ENCODE peak calls at places on chromosomes 1 and 21, in six cellular contexts. One of them, this sample, is unnamed.

GRCh38 chr1:43935711-43936427 is 2.3 kb downstream of the ARTN start:
- DNase-seq in testis: no peak
- DNase-seq in cardiac fibroblast: no peak
- DNase-seq in IMR-90: no peak
- DNase-seq in breast epithelium: peak
- DNase-seq in Calu3: no peak
- DNase-seq in this sample: no peak

GRCh38 chr1:110945626-110946025 is 18.1 kb downstream of the LRIF1 start:
- DNase-seq in breast epithelium: no peak
- DNase-seq in cardiac fibroblast: peak
- DNase-seq in IMR-90: no peak
- DNase-seq in testis: no peak
- DNase-seq in Calu3: no peak
- DNase-seq in this sample: no peak

GRCh38 chr21:17003763-17004373 is 509.0 kb upstream of the CXADR start:
- DNase-seq in breast epithelium: no peak
- DNase-seq in IMR-90: peak
- DNase-seq in Calu3: no peak
- DNase-seq in testis: no peak
- DNase-seq in cardiac fibroblast: peak
- DNase-seq in this sample: no peak

GRCh38 chr1:159869173-159869572 is 6.7 kb upstream of the VSIG8 start:
- DNase-seq in breast epithelium: no peak
- DNase-seq in testis: no peak
- DNase-seq in cardiac fibroblast: peak
- DNase-seq in Calu3: no peak
- DNase-seq in IMR-90: peak
- DNase-seq in this sample: no peak

GRCh38 chr1:201672685-201673084 is 133.8 kb downstream of the NAV1 start:
- DNase-seq in testis: no peak
- DNase-seq in Calu3: no peak
- DNase-seq in breast epithelium: no peak
- DNase-seq in IMR-90: no peak
- DNase-seq in cardiac fibroblast: no peak
- DNase-seq in this sample: no peak

GRCh38 chr21:39125752-39126485 is 57.3 kb downstream of the PSMG1 start:
- DNase-seq in Calu3: peak
- DNase-seq in cardiac fibroblast: peak
- DNase-seq in IMR-90: peak
- DNase-seq in testis: peak
- DNase-seq in breast epithelium: no peak
- DNase-seq in this sample: no peak

GRCh38 chr1:10530281-10530740 is 55.6 kb downstream of the PEX14 start:
- DNase-seq in IMR-90: peak
- DNase-seq in Calu3: no peak
- DNase-seq in breast epithelium: no peak
- DNase-seq in testis: peak
- DNase-seq in cardiac fibroblast: no peak
- DNase-seq in this sample: peak

GRCh38 chr1:182087304-182087703 is 25.8 kb upstream of the ZNF648 start:
- DNase-seq in cardiac fibroblast: no peak
- DNase-seq in breast epithelium: no peak
- DNase-seq in testis: no peak
- DNase-seq in Calu3: no peak
- DNase-seq in IMR-90: no peak
- DNase-seq in this sample: no peak

GRCh38 chr1:101338714-101339430 is 102.1 kb downstream of the S1PR1 start:
- DNase-seq in IMR-90: no peak
- DNase-seq in breast epithelium: no peak
- DNase-seq in testis: no peak
- DNase-seq in cardiac fibroblast: peak
- DNase-seq in Calu3: no peak
- DNase-seq in this sample: no peak

GRCh38 chr1:218366322-218367052 is 21.4 kb downstream of the TGFB2 start:
- DNase-seq in breast epithelium: no peak
- DNase-seq in IMR-90: peak
- DNase-seq in testis: no peak
- DNase-seq in cardiac fibroblast: peak
- DNase-seq in Calu3: no peak
- DNase-seq in this sample: no peak

GRCh38 chr1:121483961-121484424 is 299.2 kb downstream of the SRGAP2C start:
- DNase-seq in IMR-90: peak
- DNase-seq in cardiac fibroblast: peak
- DNase-seq in testis: no peak
- DNase-seq in Calu3: no peak
- DNase-seq in breast epithelium: no peak
- DNase-seq in this sample: no peak

GRCh38 chr1:185208626-185209170 is 51.7 kb downstream of the SWT1 start:
- DNase-seq in testis: no peak
- DNase-seq in breast epithelium: no peak
- DNase-seq in Calu3: no peak
- DNase-seq in cardiac fibroblast: peak
- DNase-seq in IMR-90: peak
- DNase-seq in this sample: no peak

GRCh38 chr1:211581521-211581920 is 2.6 kb upstream of the SLC30A1 start:
- DNase-seq in testis: no peak
- DNase-seq in Calu3: no peak
- DNase-seq in breast epithelium: no peak
- DNase-seq in cardiac fibroblast: peak
- DNase-seq in IMR-90: peak
- DNase-seq in this sample: no peak

GRCh38 chr1:196407358-196408041 is 200.7 kb downstream of the KCNT2 start:
- DNase-seq in cardiac fibroblast: peak
- DNase-seq in IMR-90: peak
- DNase-seq in breast epithelium: no peak
- DNase-seq in testis: no peak
- DNase-seq in Calu3: no peak
- DNase-seq in this sample: no peak

GRCh38 chr21:25080706-25081495 is 526.4 kb downstream of the MRPL39 start:
- DNase-seq in breast epithelium: no peak
- DNase-seq in testis: no peak
- DNase-seq in cardiac fibroblast: no peak
- DNase-seq in IMR-90: peak
- DNase-seq in Calu3: no peak
- DNase-seq in this sample: no peak

GRCh38 chr1:40312238-40313205 is 4.6 kb downstream of the COL9A2 start:
- DNase-seq in breast epithelium: no peak
- DNase-seq in Calu3: peak
- DNase-seq in cardiac fibroblast: peak
- DNase-seq in testis: no peak
- DNase-seq in IMR-90: no peak
- DNase-seq in this sample: no peak

GRCh38 chr1:169044296-169044695 is 62.2 kb upstream of the ATP1B1 start:
- DNase-seq in Calu3: no peak
- DNase-seq in testis: no peak
- DNase-seq in breast epithelium: no peak
- DNase-seq in cardiac fibroblast: no peak
- DNase-seq in IMR-90: no peak
- DNase-seq in this sample: no peak
- TF ChIP-seq CTCF in Calu3: no peak
- TF ChIP-seq CTCF in testis: no peak
- TF ChIP-seq CTCF in breast epithelium: no peak
- TF ChIP-seq CTCF in cardiac fibroblast: no peak
- TF ChIP-seq CTCF in IMR-90: no peak
- TF ChIP-seq CTCF in this sample: no peak

GRCh38 chr1:118716775-118717174 is 271.4 kb downstream of the TBX15 start:
- DNase-seq in Calu3: no peak
- DNase-seq in breast epithelium: no peak
- DNase-seq in IMR-90: no peak
- DNase-seq in testis: peak
- DNase-seq in cardiac fibroblast: peak
- DNase-seq in this sample: no peak
- TF ChIP-seq CTCF in Calu3: no peak
- TF ChIP-seq CTCF in breast epithelium: no peak
- TF ChIP-seq CTCF in IMR-90: peak
- TF ChIP-seq CTCF in testis: no peak
- TF ChIP-seq CTCF in cardiac fibroblast: no peak
- TF ChIP-seq CTCF in this sample: no peak

GRCh38 chr1:225476538-225476988 is 48.7 kb upstream of the LBR start:
- DNase-seq in IMR-90: peak
- DNase-seq in Calu3: no peak
- DNase-seq in testis: no peak
- DNase-seq in cardiac fibroblast: no peak
- DNase-seq in breast epithelium: no peak
- DNase-seq in this sample: no peak
- TF ChIP-seq CTCF in IMR-90: no peak
- TF ChIP-seq CTCF in Calu3: no peak
- TF ChIP-seq CTCF in testis: no peak
- TF ChIP-seq CTCF in cardiac fibroblast: no peak
- TF ChIP-seq CTCF in breast epithelium: no peak
- TF ChIP-seq CTCF in this sample: no peak

GRCh38 chr1:34292472-34292871 is 115.8 kb downstream of the C1orf94 start:
- DNase-seq in IMR-90: no peak
- DNase-seq in testis: peak
- DNase-seq in breast epithelium: no peak
- DNase-seq in cardiac fibroblast: no peak
- DNase-seq in Calu3: no peak
- DNase-seq in this sample: no peak
- TF ChIP-seq CTCF in IMR-90: no peak
- TF ChIP-seq CTCF in testis: no peak
- TF ChIP-seq CTCF in breast epithelium: no peak
- TF ChIP-seq CTCF in cardiac fibroblast: no peak
- TF ChIP-seq CTCF in Calu3: no peak
- TF ChIP-seq CTCF in this sample: no peak

GRCh38 chr1:227947678-227948492 is at the start of gene WNT9A:
- DNase-seq in testis: peak
- DNase-seq in Calu3: peak
- DNase-seq in cardiac fibroblast: peak
- DNase-seq in breast epithelium: peak
- DNase-seq in IMR-90: peak
- DNase-seq in this sample: peak

GRCh38 chr1:227944931-227945890 is 2.5 kb downstream of the WNT9A start:
- DNase-seq in breast epithelium: peak
- DNase-seq in testis: peak
- DNase-seq in IMR-90: no peak
- DNase-seq in Calu3: no peak
- DNase-seq in cardiac fibroblast: no peak
- DNase-seq in this sample: peak

GRCh38 chr1:227945891-227946623 is 1.7 kb downstream of the WNT9A start:
- DNase-seq in cardiac fibroblast: peak
- DNase-seq in IMR-90: peak
- DNase-seq in Calu3: peak
- DNase-seq in testis: peak
- DNase-seq in breast epithelium: peak
- DNase-seq in this sample: no peak

GRCh38 chr1:227947425-227947677 is 381 bp downstream of the WNT9A start:
- DNase-seq in cardiac fibroblast: no peak
- DNase-seq in IMR-90: no peak
- DNase-seq in breast epithelium: peak
- DNase-seq in testis: no peak
- DNase-seq in Calu3: no peak
- DNase-seq in this sample: no peak

DNA sequence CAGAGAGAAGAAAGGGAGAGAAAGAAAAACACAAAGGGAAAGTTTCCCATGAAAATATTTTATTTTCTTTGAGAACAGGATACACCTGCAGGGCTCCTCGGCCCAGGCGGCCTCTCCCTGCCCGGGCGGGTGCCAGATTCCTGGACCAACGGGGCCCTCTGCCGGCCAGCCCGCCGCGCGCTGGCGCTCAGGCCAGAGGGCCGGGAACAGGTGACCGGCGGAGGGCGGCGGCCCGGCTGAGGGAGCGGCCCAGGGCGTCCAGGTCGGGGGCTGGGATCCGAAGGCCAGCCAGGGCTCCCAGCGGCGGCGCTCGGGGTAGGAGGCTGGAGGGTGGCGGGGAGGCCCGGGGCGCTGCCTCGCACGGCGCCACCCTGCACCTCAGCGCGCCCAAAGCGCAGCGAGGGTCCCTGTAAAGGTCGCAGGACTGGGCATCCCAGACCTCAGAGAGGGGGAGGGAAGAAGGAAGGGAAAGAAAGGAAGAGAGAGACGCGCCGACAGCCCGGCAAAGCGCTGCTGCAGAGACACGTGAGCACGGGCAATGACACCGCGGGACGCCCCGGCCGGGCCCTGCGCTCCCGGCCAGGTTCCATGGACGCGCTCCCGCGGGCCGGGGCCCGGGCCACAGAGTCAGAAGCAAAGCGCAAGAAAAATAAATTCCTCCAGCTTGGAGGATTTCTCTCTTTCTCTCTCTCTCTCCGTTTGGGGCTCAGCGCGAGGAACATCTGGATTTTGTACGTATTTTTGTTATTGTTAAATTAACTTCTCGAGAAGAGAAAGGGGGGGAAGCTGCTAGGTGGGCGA is 908 bp downstream of the WNT9A start:
- DNase-seq in Calu3: peak
- DNase-seq in testis: peak
- DNase-seq in IMR-90: peak
- DNase-seq in cardiac fibroblast: peak
- DNase-seq in breast epithelium: peak
- DNase-seq in this sample: peak
- TF ChIP-seq CTCF in Calu3: peak
- TF ChIP-seq CTCF in testis: peak
- TF ChIP-seq CTCF in IMR-90: peak
- TF ChIP-seq CTCF in cardiac fibroblast: peak
- TF ChIP-seq CTCF in breast epithelium: peak
- TF ChIP-seq CTCF in this sample: peak

DNA sequence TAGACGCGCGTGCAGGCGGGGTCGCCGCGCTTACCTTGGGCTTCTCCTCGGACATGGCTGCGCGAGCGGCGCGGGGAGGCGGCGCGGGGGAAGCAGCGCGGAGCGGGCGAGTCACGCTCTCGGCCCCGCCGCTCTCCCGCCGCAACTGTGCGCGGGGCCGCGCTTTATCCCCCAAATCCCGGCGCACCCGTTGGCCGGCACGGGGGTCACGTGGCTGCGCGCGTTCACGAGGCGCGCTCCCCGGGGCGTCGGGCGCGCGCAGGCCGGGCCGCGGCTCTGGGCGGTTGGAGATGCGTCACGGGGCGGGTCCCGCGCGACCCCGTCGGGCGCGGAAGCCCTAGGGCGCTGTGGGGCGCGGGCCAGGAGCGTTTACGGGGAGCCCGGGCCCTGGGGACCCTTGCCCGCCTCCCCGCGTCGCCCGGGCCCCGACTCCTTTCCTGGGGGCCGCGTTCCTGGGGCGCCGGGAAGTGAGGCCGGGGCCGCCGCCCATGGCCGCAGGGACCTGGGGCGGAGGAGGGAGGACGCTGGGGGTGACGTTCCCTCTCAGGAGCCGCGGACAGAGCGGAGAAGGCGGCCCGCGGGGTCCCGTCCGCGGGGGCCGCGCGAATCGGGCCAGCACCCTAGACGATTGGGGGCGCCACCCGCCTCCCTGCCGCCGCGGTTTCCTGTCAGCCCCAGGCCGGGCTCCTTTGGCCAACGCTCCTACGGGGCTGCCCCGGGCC is at the start of gene SUMO3:
- DNase-seq in Calu3: peak
- DNase-seq in breast epithelium: peak
- DNase-seq in IMR-90: peak
- DNase-seq in testis: peak
- DNase-seq in cardiac fibroblast: peak
- DNase-seq in this sample: peak
- TF ChIP-seq CTCF in Calu3: no peak
- TF ChIP-seq CTCF in breast epithelium: no peak
- TF ChIP-seq CTCF in IMR-90: no peak
- TF ChIP-seq CTCF in testis: no peak
- TF ChIP-seq CTCF in cardiac fibroblast: no peak
- TF ChIP-seq CTCF in this sample: no peak

DNA sequence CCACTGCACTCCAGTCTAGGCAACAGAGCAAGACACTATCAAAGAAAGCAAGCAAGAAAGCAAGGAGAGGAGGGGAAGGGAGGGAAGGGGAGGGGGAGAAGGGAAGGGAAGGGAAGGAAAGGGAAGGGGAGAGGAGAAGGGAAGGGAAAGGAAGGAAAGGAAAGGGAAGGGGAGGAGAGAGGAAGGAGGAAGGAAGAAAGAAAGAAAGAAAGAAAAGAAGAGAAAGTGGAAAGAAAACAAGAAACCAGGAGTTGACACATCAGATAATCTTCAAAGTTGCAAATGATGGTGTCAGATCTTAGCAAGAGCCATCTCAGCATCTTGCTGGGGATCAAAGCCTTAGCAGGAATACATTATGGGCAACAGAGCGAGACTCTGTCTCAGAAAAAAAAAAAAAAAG is 14.9 kb upstream of the CDA start:
- DNase-seq in breast epithelium: no peak
- DNase-seq in Calu3: no peak
- DNase-seq in cardiac fibroblast: no peak
- DNase-seq in testis: no peak
- DNase-seq in IMR-90: no peak
- DNase-seq in this sample: no peak
- TF ChIP-seq CTCF in breast epithelium: no peak
- TF ChIP-seq CTCF in Calu3: no peak
- TF ChIP-seq CTCF in cardiac fibroblast: no peak
- TF ChIP-seq CTCF in testis: no peak
- TF ChIP-seq CTCF in IMR-90: no peak
- TF ChIP-seq CTCF in this sample: no peak

This sample was measured in mesothelial cell of epicardium.